ENCODE peak calls at places on chromosomes 4 and X, in ten cellular contexts. X, K, U, H, Q, D, G, L, C and B are unnamed samples.

GRCh38 chr4:150573534-150573933 is 8.4 kb upstream of the MAB21L2 start:
- DNase-seq in X (peak), K (peak), U (peak), H (no peak), Q (peak), D (no peak), G (peak), L (no peak), C (no peak), B (peak)

GRCh38 chrX:39821011-39821708 is 276.6 kb downstream of the BCOR start:
- DNase-seq in X (peak), K (no peak), U (peak), H (no peak), Q (no peak), D (no peak), G (no peak), L (peak), C (no peak), B (no peak)

GRCh38 chr4:2412534-2412884 is 5.9 kb downstream of the ZFYVE28 start:
- DNase-seq in X (no peak), K (no peak), U (peak), H (no peak), Q (no peak), D (no peak), G (peak), L (no peak), C (no peak), B (no peak)

GRCh38 chrX:103783971-103784370 is 7.3 kb downstream of the PLP1 start:
- DNase-seq in X (no peak), K (no peak), U (no peak), H (no peak), Q (no peak), D (no peak), G (no peak), L (no peak), C (no peak), B (no peak)

GRCh38 chrX:2608638-2609430 is 82.3 kb upstream of the CD99 start:
- DNase-seq in X (peak), K (peak), U (peak), H (peak), Q (peak), D (peak), G (peak), L (peak), C (peak), B (peak)

GRCh38 chr4:77819409-77819835 is 254 bp upstream of the CNOT6L start:
- DNase-seq in X (peak), K (peak), U (peak), H (peak), Q (no peak), D (no peak), G (no peak), L (no peak), C (peak), B (peak)

GRCh38 chrX:108348525-108348924 is 89.7 kb downstream of the COL4A6 start:
- DNase-seq in X (no peak), K (no peak), U (no peak), H (no peak), Q (no peak), D (no peak), G (no peak), L (no peak), C (no peak), B (no peak)

GRCh38 chr4:101777431-101777830 is 13.1 kb upstream of the BANK1 start:
- DNase-seq in X (no peak), K (no peak), U (no peak), H (no peak), Q (no peak), D (no peak), G (no peak), L (no peak), C (no peak), B (no peak)

GRCh38 chr4:53119685-53120084 is 246.2 kb downstream of the SCFD2 start:
- DNase-seq in X (peak), K (peak), U (peak), H (peak), Q (peak), D (no peak), G (no peak), L (no peak), C (peak), B (peak)

GRCh38 chr4:141772838-141773237 is 136.5 kb downstream of the IL15 start:
- DNase-seq in X (no peak), K (no peak), U (no peak), H (no peak), Q (no peak), D (no peak), G (no peak), L (no peak), C (no peak), B (no peak)

GRCh38 chr4:110793381-110793801 is 170.5 kb upstream of the PITX2 start:
- DNase-seq in X (peak), K (no peak), U (no peak), H (peak), Q (peak), D (no peak), G (no peak), L (no peak), C (no peak), B (no peak)

GRCh38 chrX:77276742-77277141 is 170.4 kb upstream of the FGF16 start:
- DNase-seq in X (no peak), K (no peak), U (no peak), H (no peak), Q (no peak), D (no peak), G (peak), L (no peak), C (no peak), B (no peak)

DNA sequence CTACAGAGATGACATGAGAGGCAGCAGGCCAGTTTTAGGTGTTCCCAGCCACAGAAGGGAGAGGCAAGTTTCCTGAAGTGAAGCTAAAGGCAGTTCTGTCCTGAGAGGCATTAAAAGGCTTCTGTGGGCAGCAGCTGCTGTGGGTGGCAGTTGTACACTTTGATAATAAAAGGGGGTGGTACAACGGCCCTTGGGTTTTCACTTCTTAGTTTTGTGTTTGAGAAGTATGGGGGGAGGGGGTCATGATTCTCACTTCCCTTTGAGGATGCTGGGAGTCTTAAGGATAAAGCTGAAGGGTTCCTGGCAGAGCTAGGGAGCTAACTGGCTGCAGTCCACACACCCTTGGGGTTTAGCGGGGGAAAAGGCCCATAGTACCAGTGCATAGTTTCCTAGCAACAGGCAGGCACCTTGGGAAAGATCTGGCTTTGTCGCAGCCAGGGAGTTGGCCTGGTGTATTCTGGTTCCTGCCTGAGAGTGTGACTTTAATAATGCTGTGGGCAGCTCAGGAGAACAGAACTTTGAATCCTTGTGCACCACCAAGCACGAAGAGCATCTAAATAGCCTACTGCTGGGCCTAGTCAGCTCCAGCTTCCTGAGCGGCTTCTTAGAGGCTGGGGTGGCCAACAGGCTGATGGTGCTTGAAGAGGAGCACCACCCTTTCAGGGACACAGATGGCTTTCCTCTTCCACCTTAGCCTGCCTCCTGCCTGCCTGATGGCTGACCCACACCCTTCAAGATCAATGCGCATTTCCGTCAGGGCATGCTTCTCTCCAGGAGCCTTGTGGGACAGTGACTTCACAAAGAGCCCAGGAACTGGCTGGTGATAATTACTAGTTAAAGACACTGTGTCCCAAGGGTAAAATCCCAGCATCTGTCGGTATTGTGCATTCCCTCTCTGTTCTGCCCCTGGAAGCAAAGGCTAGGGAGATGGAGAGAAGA is 12.4 kb downstream of the ZBTB33 start:
- DNase-seq in X (no peak), K (no peak), U (no peak), H (no peak), Q (no peak), D (no peak), G (no peak), L (no peak), C (no peak), B (no peak)
- H3K4me3 ChIP-seq in X (no peak), K (no peak), U (no peak), H (no peak), Q (no peak), D (no peak), G (no peak), L (no peak), C (no peak), B (no peak)

GRCh38 chr4:184479516-184479950 is 5.2 kb upstream of the IRF2 start:
- DNase-seq in X (no peak), K (peak), U (no peak), H (no peak), Q (peak), D (no peak), G (no peak), L (no peak), C (no peak), B (no peak)

GRCh38 chr4:184475096-184475461 is 729 bp upstream of the IRF2 start:
- DNase-seq in X (peak), K (peak), U (peak), H (peak), Q (peak), D (peak), G (peak), L (peak), C (peak), B (no peak)

GRCh38 chr4:184474261-184475095 is at the start of gene IRF2:
- DNase-seq in X (peak), K (peak), U (peak), H (peak), Q (peak), D (peak), G (peak), L (peak), C (peak), B (peak)

GRCh38 chr4:184477201-184477999 is 3.0 kb upstream of the IRF2 start:
- DNase-seq in X (no peak), K (no peak), U (no peak), H (no peak), Q (no peak), D (no peak), G (no peak), L (no peak), C (no peak), B (no peak)

DNA sequence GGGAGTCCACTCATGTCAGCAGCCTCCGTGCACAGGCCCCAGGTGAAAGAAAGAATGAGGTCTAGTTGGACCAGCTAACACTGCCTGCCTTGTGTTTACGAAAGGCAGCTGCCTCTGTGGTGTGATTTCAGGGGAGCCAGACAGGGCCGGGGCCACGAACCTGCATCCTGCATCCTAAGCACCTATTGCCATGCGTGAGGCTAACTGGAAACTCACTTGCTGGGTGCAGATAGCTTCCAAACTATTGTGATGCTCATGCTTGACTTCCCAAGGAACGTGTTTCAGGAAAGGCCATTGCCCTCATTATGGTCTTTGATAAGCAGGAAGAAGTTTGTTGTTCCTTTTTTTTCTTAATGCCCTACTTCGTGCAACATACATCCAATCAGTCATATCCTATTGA is 2.3 kb upstream of the IRF2 start:
- DNase-seq in X (no peak), K (no peak), U (no peak), H (no peak), Q (no peak), D (no peak), G (no peak), L (no peak), C (no peak), B (no peak)
- H3K4me3 ChIP-seq in X (no peak), K (no peak), U (no peak), H (no peak), Q (no peak), D (peak), G (no peak), L (no peak), C (no peak), B (no peak)

GRCh38 chr4:48904541-48905142 is 1.9 kb downstream of the OCIAD2 start:
- DNase-seq in X (peak), K (peak), U (no peak), H (no peak), Q (no peak), D (no peak), G (no peak), L (no peak), C (peak), B (peak)

GRCh38 chr4:48904101-48904500 is 2.5 kb downstream of the OCIAD2 start:
- DNase-seq in X (no peak), K (no peak), U (no peak), H (no peak), Q (no peak), D (no peak), G (peak), L (no peak), C (peak), B (no peak)

GRCh38 chr4:48899950-48900349 is 6.6 kb downstream of the OCIAD2 start:
- DNase-seq in X (peak), K (peak), U (peak), H (peak), Q (peak), D (no peak), G (no peak), L (no peak), C (peak), B (peak)

GRCh38 chr4:48901196-48901595 is 5.4 kb downstream of the OCIAD2 start:
- DNase-seq in X (no peak), K (no peak), U (no peak), H (no peak), Q (no peak), D (no peak), G (no peak), L (no peak), C (peak), B (no peak)

GRCh38 chr4:48902266-48902665 is 4.3 kb downstream of the OCIAD2 start:
- DNase-seq in X (peak), K (peak), U (peak), H (peak), Q (peak), D (no peak), G (no peak), L (no peak), C (peak), B (no peak)
- H3K4me3 ChIP-seq in X (no peak), K (no peak), U (no peak), H (no peak), Q (no peak), D (no peak), G (no peak), L (no peak), C (no peak), B (no peak)

DNA sequence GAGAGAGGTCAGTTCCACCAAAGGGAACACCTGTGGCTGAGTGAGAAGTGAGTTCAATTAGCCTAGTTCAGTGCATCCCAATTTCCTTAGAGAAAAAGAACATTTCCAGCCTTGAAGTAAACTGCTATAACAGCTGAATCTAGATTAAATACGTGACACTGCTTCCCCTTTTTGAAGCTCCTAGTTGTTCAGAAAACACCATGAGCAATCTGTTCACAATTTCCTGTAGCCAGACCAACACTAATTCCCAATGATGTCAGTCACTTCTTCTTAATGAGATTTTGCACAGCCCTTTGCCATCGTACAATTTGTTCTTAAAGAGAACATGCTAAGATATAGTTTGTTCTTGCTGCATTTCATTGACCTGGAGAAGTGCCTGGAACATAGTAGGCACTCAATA is 144.6 kb upstream of the EDNRA start:
- DNase-seq in X (peak), K (no peak), U (no peak), H (no peak), Q (no peak), D (no peak), G (no peak), L (no peak), C (no peak), B (no peak)
- H3K4me3 ChIP-seq in X (no peak), K (no peak), U (no peak), H (no peak), Q (no peak), D (no peak), G (no peak), L (no peak), C (no peak), B (no peak)

GRCh38 chr4:164753873-164754488 is at the start of gene SMIM31:
- DNase-seq in X (no peak), K (no peak), U (no peak), H (no peak), Q (no peak), D (no peak), G (no peak), L (no peak), C (no peak), B (no peak)
- H3K4me3 ChIP-seq in X (no peak), K (no peak), U (no peak), H (no peak), Q (no peak), D (no peak), G (no peak), L (no peak), C (no peak), B (no peak)

DNA sequence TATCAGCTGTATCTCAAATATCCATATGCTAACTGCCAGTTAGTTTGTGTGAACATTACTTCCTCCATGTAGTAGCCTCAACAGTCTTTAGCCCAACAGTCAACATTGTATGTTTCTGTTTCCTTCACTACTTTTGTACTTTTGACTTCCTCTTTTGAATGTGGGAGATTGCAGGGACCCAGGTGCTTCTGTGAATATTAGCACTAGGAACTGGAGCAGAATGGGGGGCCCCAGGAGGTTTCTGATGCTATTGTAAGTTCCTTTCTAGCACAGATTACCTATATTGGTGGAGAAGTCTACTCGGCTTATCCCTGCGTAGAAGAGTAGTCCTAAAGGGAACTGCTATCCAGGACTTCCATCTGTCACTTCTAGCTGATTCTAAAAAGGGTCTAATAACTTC is 2.3 kb downstream of the PLAC8 start:
- DNase-seq in X (no peak), K (no peak), U (no peak), H (no peak), Q (no peak), D (no peak), G (peak), L (no peak), C (no peak), B (no peak)
- H3K4me3 ChIP-seq in X (no peak), K (no peak), U (no peak), H (no peak), Q (no peak), D (peak), G (peak), L (no peak), C (no peak), B (no peak)

GRCh38 chrX:106952089-106952488 is 31.9 kb downstream of the CLDN2 start:
- DNase-seq in X (no peak), K (no peak), U (no peak), H (no peak), Q (no peak), D (no peak), G (no peak), L (no peak), C (no peak), B (no peak)
- H3K4me3 ChIP-seq in X (no peak), K (no peak), U (no peak), H (no peak), Q (no peak), D (no peak), G (no peak), L (no peak), C (no peak), B (no peak)

DNA sequence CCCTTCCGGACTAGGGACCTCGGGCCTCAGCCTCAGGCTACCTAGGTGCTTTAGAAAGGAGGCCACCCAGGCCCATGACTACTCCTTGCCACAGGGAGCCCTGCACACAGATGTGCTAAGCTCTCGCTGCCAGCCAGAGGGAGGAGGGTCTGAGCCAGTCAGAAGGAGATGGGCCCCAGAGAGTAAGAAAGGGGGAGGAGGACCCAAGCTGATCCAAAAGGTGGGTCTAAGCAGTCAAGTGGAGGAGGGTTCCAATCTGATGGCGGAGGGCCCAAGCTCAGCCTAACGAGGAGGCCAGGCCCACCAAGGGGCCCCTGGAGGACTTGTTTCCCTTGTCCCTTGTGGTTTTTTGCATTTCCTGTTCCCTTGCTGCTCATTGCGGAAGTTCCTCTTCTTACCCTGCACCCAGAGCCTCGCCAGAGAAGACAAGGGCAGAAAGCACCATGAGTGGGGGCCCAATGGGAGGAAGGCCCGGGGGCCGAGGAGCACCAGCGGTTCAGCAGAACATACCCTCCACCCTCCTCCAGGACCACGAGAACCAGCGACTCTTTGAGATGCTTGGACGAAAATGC is at the start of gene WAS:
- DNase-seq in X (no peak), K (no peak), U (peak), H (no peak), Q (no peak), D (peak), G (peak), L (no peak), C (no peak), B (no peak)
- H3K4me3 ChIP-seq in X (no peak), K (no peak), U (no peak), H (no peak), Q (no peak), D (peak), G (peak), L (peak), C (no peak), B (no peak)